ENCODE peak calls at places on chromosomes 13 and 19, in five cellular contexts. H, R, D, J and A are unnamed samples. For H3K4me1 and H3K27me3, the result is how much of the 10 kb centered on the place peaks cover.

GRCh38 chr19:30353394-30353793 is 18.8 kb upstream of the ZNF536 start:
- DNase-seq in H (no peak), R (no peak), D (no peak), J (no peak), A (no peak)

GRCh38 chr13:112898786-112899617 is 70.0 kb upstream of the MCF2L start:
- DNase-seq in H (no peak), R (peak), D (no peak), J (no peak), A (peak)

GRCh38 chr19:36771275-36772231 is 1.1 kb downstream of the ZNF850 start:
- DNase-seq in H (peak), R (peak), D (peak), J (peak), A (peak)

GRCh38 chr19:19224150-19224851 is 12.5 kb downstream of the NCAN start:
- DNase-seq in H (no peak), R (no peak), D (no peak), J (no peak), A (no peak)

GRCh38 chr13:19591864-19592263 is 30.5 kb upstream of the TPTE2 start:
- DNase-seq in H (no peak), R (no peak), D (no peak), J (no peak), A (no peak)

GRCh38 chr19:46256855-46257254 is 27.3 kb downstream of the IGFL1 start:
- DNase-seq in H (peak), R (no peak), D (no peak), J (peak), A (no peak)

GRCh38 chr13:40064723-40065122 is 409.3 kb downstream of the COG6 start:
- DNase-seq in H (peak), R (no peak), D (no peak), J (peak), A (no peak)

GRCh38 chr13:46160474-46161066 is 21.4 kb downstream of the LCP1 start:
- DNase-seq in H (peak), R (no peak), D (no peak), J (peak), A (no peak)

GRCh38 chr13:28045861-28046260 is 54.5 kb downstream of the FLT3 start:
- DNase-seq in H (no peak), R (no peak), D (no peak), J (no peak), A (no peak)

GRCh38 chr19:37718357-37718756 is 1.2 kb downstream of the ZNF607 start:
- DNase-seq in H (no peak), R (no peak), D (peak), J (no peak), A (no peak)

GRCh38 chr19:50507376-50507775 is 3.6 kb downstream of the JOSD2 start:
- DNase-seq in H (no peak), R (no peak), D (no peak), J (no peak), A (peak)

GRCh38 chr13:77595166-77595810 is 59.8 kb downstream of the SCEL start:
- DNase-seq in H (no peak), R (no peak), D (no peak), J (no peak), A (no peak)

GRCh38 chr19:5961969-5962945 is 15.7 kb downstream of the RANBP3 start:
- DNase-seq in H (peak), R (peak), D (peak), J (peak), A (peak)

GRCh38 chr13:34161829-34162544 is 344.0 kb downstream of the RFC3 start:
- DNase-seq in H (peak), R (no peak), D (no peak), J (peak), A (no peak)

GRCh38 chr13:97753942-97754670 is 199.4 kb upstream of the IPO5 start:
- DNase-seq in H (no peak), R (no peak), D (no peak), J (no peak), A (no peak)

GRCh38 chr13:42007844-42008243 is 40.6 kb upstream of the DGKH start:
- DNase-seq in H (peak), R (no peak), D (no peak), J (peak), A (no peak)

GRCh38 chr13:98050041-98050466 is 92.8 kb upstream of the FARP1 start:
- DNase-seq in H (peak), R (no peak), D (no peak), J (peak), A (no peak)

GRCh38 chr19:1647664-1648155 is 4.7 kb downstream of the TCF3 start:
- DNase-seq in H (no peak), R (no peak), D (no peak), J (no peak), A (no peak)

GRCh38 chr19:12913871-12914690 is 5.0 kb downstream of the SYCE2 start:
- DNase-seq in H (peak), R (no peak), D (no peak), J (no peak), A (no peak)

GRCh38 chr19:34018546-34018945 is 153.8 kb upstream of the LSM14A start:
- DNase-seq in H (no peak), R (no peak), D (no peak), J (no peak), A (no peak)

GRCh38 chr19:3721131-3721899 is 13.1 kb downstream of the TJP3 start:
- DNase-seq in H (peak), R (peak), D (peak), J (peak), A (peak)

GRCh38 chr19:8004001-8004400 is 1.4 kb downstream of the ELAVL1 start:
- DNase-seq in H (no peak), R (no peak), D (no peak), J (no peak), A (no peak)
- H3K4me1 ChIP-seq in H (under half), R (half or more), D (under half), J (under half), A (under half)

GRCh38 chr19:29154163-29154562 is 58.8 kb downstream of the UQCRFS1 start:
- DNase-seq in H (no peak), R (no peak), D (no peak), J (no peak), A (no peak)

GRCh38 chr19:29155683-29156082 is 57.3 kb downstream of the UQCRFS1 start:
- DNase-seq in H (no peak), R (no peak), D (no peak), J (no peak), A (no peak)
- H3K27me3 ChIP-seq in H (under half), R (under half), D (under half), J (under half), A (under half)

DNA sequence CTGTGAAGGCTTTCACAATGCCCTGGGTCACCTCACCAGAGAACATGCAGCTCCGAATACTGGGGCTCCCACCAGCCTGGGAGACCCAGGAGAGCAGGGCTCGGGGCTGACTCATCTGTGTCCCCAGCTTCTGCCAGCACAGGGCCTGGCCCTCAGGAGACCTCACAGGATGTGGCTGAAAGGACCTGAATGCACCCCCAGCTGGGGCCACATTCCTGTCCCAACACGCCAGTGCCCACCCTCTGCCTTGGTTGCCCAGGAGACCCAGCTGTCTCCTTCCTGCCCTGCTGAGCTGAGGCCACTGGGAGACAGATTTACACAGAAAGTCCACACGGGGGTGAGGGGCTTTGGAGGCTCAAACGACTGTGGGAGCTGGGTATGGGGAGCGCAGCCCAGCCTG is 11.9 kb downstream of the BCAT2 start:
- DNase-seq in H (no peak), R (no peak), D (no peak), J (peak), A (no peak)
- H3K4me3 ChIP-seq in H (no peak), R (no peak), D (no peak), J (no peak), A (no peak)

DNA sequence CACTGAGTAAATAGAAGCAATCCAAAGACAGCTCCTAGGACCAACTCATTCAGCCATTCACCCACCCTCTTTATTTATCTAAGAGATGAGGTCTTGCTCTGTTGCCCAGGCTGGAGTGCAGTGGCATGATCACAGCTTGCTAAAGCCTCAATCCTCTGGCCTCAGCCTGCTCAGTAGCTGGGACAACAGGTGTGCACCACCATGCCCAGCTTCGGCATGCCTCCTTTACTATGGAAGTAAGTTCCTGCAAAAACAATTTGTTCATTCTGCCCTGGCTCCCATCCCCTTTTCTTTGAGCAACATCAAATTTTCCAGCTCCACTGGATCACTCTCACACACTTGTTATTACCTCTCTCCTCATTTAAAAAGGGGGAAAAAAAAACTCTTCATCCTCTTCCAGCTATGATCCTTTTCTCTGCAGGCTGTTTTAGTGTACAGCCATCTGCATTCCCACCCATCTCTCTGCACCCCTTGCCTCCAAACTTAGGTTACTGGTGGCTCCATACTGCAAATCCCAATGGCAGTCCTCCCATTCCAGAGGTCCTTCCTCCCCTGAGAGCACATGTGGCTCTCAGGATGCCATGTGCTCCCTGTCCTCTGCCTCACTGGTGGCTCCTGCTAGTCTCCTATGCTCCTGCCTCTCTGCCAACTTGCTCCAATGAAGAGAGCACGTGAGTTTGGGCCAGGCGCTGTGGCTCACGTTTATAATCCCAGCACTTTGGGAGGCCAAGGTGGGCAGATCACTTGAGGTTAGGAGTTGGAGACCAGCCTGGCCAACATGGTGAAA is 2.2 kb downstream of the ELOF1 start:
- DNase-seq in H (no peak), R (no peak), D (no peak), J (no peak), A (no peak)
- H3K4me1 ChIP-seq in H (under half), R (half or more), D (under half), J (under half), A (under half)

DNA sequence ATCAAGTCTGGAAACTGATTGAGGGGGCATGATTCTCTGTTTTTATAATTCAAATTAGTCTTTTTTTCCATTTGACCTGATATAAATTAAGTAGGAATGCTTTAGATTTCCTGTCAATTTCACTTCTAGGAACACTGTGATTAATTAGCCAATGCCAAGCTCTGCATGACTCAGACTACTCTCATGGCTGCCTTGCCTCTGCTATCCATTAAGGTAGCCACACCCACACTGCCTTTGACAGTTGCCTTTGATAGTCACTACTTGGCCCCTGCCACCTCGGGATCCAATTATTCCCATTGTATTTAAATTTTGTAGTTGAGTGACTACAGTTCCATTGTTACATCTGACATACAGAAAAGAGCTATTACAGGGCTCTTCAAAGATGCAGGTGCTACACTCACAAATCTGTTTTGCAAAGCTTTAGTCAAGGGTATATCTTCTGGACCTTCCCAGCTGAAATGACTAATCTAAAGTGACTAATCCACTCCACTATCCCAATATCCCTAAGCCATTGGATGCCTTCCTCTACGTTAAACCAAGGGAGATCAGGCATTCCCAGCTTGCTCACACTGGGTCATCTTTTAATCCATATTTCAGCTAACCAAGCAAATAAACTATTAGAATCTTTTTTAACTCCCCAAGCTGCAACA is 1193.1 kb upstream of the MIR17HG start:
- DNase-seq in H (no peak), R (no peak), D (no peak), J (no peak), A (no peak)
- H3K27me3 ChIP-seq in H (under half), R (under half), D (under half), J (under half), A (under half)

GRCh38 chr13:105334211-105334610 is 1201.3 kb downstream of the EFNB2 start:
- DNase-seq in H (peak), R (no peak), D (no peak), J (peak), A (no peak)
- H3K4me3 ChIP-seq in H (no peak), R (no peak), D (no peak), J (no peak), A (no peak)

GRCh38 chr13:110348309-110348625 is 41.2 kb downstream of the COL4A2 start:
- DNase-seq in H (no peak), R (no peak), D (no peak), J (no peak), A (no peak)

GRCh38 chr13:110347535-110348308 is 40.6 kb downstream of the COL4A2 start:
- DNase-seq in H (peak), R (peak), D (no peak), J (peak), A (peak)

GRCh38 chr13:110348751-110349150 is 41.7 kb downstream of the COL4A2 start:
- DNase-seq in H (no peak), R (no peak), D (no peak), J (no peak), A (no peak)

GRCh38 chr13:110350509-110350908 is 43.4 kb downstream of the COL4A2 start:
- DNase-seq in H (no peak), R (no peak), D (no peak), J (no peak), A (no peak)

DNA sequence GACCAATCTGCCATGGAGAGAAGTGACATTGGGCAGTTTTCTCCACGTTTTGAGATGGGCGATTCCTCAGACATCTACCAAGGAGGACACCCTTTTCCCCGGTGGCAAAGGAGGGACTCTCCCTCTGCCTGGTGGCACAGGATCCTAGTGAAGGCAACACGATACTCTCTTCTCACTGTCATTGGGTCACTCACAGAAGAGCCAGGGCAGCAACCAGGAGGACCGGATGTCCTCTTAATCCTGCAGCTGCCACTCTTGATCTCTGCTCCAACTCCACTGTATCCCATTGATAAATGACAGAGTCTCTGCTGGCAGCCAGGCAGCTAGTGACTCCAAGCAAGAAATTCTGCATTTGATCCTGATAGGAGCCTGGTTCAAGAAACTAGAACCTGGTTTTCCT is 42.2 kb downstream of the COL4A2 start:
- DNase-seq in H (no peak), R (no peak), D (no peak), J (no peak), A (no peak)
- H3K4me1 ChIP-seq in H (under half), R (half or more), D (under half), J (under half), A (under half)

GRCh38 chr19:11420894-11421606 is 1.9 kb upstream of the RGL3 start:
- DNase-seq in H (no peak), R (peak), D (peak), J (no peak), A (no peak)
- H3K27me3 ChIP-seq in H (under half), R (half or more), D (under half), J (under half), A (under half)

GRCh38 chr13:33125821-33126570 is 109.8 kb downstream of the KL start:
- DNase-seq in H (peak), R (peak), D (no peak), J (peak), A (no peak)

GRCh38 chr13:33129094-33129832 is 113.0 kb downstream of the KL start:
- DNase-seq in H (no peak), R (peak), D (no peak), J (no peak), A (no peak)

GRCh38 chr13:33129886-33130285 is 113.7 kb downstream of the KL start:
- DNase-seq in H (no peak), R (no peak), D (no peak), J (no peak), A (no peak)

GRCh38 chr13:33128134-33128533 is 111.9 kb downstream of the KL start:
- DNase-seq in H (no peak), R (no peak), D (no peak), J (no peak), A (no peak)

DNA sequence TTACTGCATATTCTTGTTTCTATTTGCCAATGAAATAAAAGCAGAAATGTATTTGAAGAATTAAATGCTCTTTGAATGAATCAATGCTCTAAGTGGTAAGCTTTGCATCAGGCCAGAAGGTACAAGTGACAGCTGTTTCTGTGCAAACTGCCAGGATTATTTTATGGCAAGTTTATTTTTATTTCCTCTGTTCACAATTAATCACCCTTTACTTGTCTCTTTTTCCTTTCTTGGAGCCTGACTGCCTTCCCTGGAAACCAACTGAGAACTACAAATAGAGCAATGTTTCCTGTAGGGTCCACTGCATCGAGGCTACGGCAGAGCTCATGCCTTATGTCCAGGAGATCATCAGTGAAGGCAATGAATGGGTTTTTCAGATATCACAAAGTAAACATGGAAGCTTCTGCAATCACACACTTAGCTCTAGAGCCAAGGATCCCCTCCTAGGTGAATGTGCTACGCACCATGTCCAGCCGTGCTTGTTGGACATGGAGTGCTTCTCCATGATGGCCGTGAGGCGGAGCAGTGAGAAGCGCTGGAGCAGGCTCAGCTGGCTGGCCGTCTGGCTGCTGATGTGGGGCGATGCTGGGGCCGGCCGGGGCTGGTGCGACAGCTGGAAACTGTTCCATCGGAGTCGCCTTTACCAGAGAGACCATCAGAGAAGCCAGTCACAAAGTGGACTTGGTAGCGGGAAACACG is 110.8 kb downstream of the KL start:
- DNase-seq in H (peak), R (peak), D (no peak), J (peak), A (no peak)
- H3K4me3 ChIP-seq in H (no peak), R (peak), D (no peak), J (no peak), A (no peak)